ENCODE peak calls at places on chromosomes 7 and 10, in four cellular contexts. One of them, this sample, is unnamed. For H3K9me3, the result is how much of the 10 kb centered on the place peaks cover.

GRCh38 chr10:69864321-69864720 is 62.6 kb downstream of the COL13A1 start:
- DNase-seq in CD8-positive, alpha-beta memory T cell: no peak
- DNase-seq in A549: no peak
- DNase-seq in spleen: no peak
- DNase-seq in this sample: no peak

GRCh38 chr10:43131906-43132305 is 6.3 kb upstream of the CSGALNACT2 start:
- DNase-seq in CD8-positive, alpha-beta memory T cell: no peak
- DNase-seq in spleen: no peak
- DNase-seq in A549: no peak
- DNase-seq in this sample: peak

GRCh38 chr10:116686632-116687031 is 55.7 kb downstream of the HSPA12A start:
- DNase-seq in spleen: no peak
- DNase-seq in CD8-positive, alpha-beta memory T cell: no peak
- DNase-seq in A549: no peak
- DNase-seq in this sample: no peak

GRCh38 chr10:127398140-127398966 is 150.8 kb upstream of the NPS start:
- DNase-seq in A549: no peak
- DNase-seq in spleen: no peak
- DNase-seq in CD8-positive, alpha-beta memory T cell: no peak
- DNase-seq in this sample: no peak

GRCh38 chr7:84848219-84848973 is 338.5 kb downstream of the SEMA3D start:
- DNase-seq in spleen: no peak
- DNase-seq in A549: no peak
- DNase-seq in CD8-positive, alpha-beta memory T cell: no peak
- DNase-seq in this sample: no peak

GRCh38 chr7:121076350-121077164 is 88.0 kb downstream of the CPED1 start:
- DNase-seq in CD8-positive, alpha-beta memory T cell: no peak
- DNase-seq in spleen: no peak
- DNase-seq in A549: no peak
- DNase-seq in this sample: no peak

GRCh38 chr7:116315293-116315692 is 105.0 kb downstream of the TES start:
- DNase-seq in spleen: no peak
- DNase-seq in A549: peak
- DNase-seq in CD8-positive, alpha-beta memory T cell: no peak
- DNase-seq in this sample: no peak

GRCh38 chr10:13787015-13787421 is 200.3 kb downstream of the PRPF18 start:
- DNase-seq in A549: no peak
- DNase-seq in spleen: peak
- DNase-seq in CD8-positive, alpha-beta memory T cell: peak
- DNase-seq in this sample: no peak

GRCh38 chr7:29077181-29077580 is 69.2 kb downstream of the CPVL start:
- DNase-seq in spleen: no peak
- DNase-seq in CD8-positive, alpha-beta memory T cell: no peak
- DNase-seq in A549: no peak
- DNase-seq in this sample: no peak

GRCh38 chr7:46738165-46738564 is 817.1 kb upstream of the IGFBP3 start:
- DNase-seq in spleen: no peak
- DNase-seq in A549: no peak
- DNase-seq in CD8-positive, alpha-beta memory T cell: no peak
- DNase-seq in this sample: no peak

GRCh38 chr10:97393034-97393573 is 8.0 kb downstream of the RRP12 start:
- DNase-seq in CD8-positive, alpha-beta memory T cell: no peak
- DNase-seq in A549: no peak
- DNase-seq in spleen: no peak
- DNase-seq in this sample: no peak

GRCh38 chr7:155431231-155431630 is 26.7 kb upstream of the EN2 start:
- DNase-seq in spleen: peak
- DNase-seq in A549: no peak
- DNase-seq in CD8-positive, alpha-beta memory T cell: no peak
- DNase-seq in this sample: no peak

GRCh38 chr7:141754939-141755338 is 9.0 kb upstream of the TAS2R3 start:
- DNase-seq in A549: no peak
- DNase-seq in CD8-positive, alpha-beta memory T cell: peak
- DNase-seq in spleen: no peak
- DNase-seq in this sample: no peak

GRCh38 chr7:18770154-18770807 is 274.7 kb downstream of the HDAC9 start:
- DNase-seq in spleen: no peak
- DNase-seq in CD8-positive, alpha-beta memory T cell: no peak
- DNase-seq in A549: no peak
- DNase-seq in this sample: no peak

GRCh38 chr10:14749051-14749809 is 25.5 kb downstream of the FAM107B start:
- DNase-seq in A549: no peak
- DNase-seq in CD8-positive, alpha-beta memory T cell: no peak
- DNase-seq in spleen: peak
- DNase-seq in this sample: no peak

GRCh38 chr10:87960230-87960629 is 96.8 kb downstream of the PTEN start:
- DNase-seq in A549: peak
- DNase-seq in spleen: no peak
- DNase-seq in CD8-positive, alpha-beta memory T cell: no peak
- DNase-seq in this sample: no peak

GRCh38 chr10:12431453-12432101 is 82.2 kb downstream of the CAMK1D start:
- DNase-seq in A549: no peak
- DNase-seq in CD8-positive, alpha-beta memory T cell: no peak
- DNase-seq in spleen: peak
- DNase-seq in this sample: no peak

GRCh38 chr7:124879771-124880170 is 49.9 kb downstream of the POT1 start:
- DNase-seq in CD8-positive, alpha-beta memory T cell: no peak
- DNase-seq in spleen: no peak
- DNase-seq in A549: no peak
- DNase-seq in this sample: no peak

GRCh38 chr7:30694218-30694745 is 12.0 kb upstream of the CRHR2 start:
- DNase-seq in A549: no peak
- DNase-seq in CD8-positive, alpha-beta memory T cell: no peak
- DNase-seq in spleen: no peak
- DNase-seq in this sample: no peak

GRCh38 chr7:4080013-4080412 is 602.1 kb upstream of the FOXK1 start:
- DNase-seq in A549: no peak
- DNase-seq in spleen: peak
- DNase-seq in CD8-positive, alpha-beta memory T cell: no peak
- DNase-seq in this sample: peak

GRCh38 chr10:99329238-99329890 is at the start of gene CNNM1:
- DNase-seq in CD8-positive, alpha-beta memory T cell: no peak
- DNase-seq in spleen: peak
- DNase-seq in A549: peak
- DNase-seq in this sample: no peak

GRCh38 chr10:16945566-16945965 is 128.3 kb upstream of the RSU1 start:
- DNase-seq in CD8-positive, alpha-beta memory T cell: no peak
- DNase-seq in spleen: no peak
- DNase-seq in A549: no peak
- DNase-seq in this sample: no peak

GRCh38 chr7:79308176-79308575 is 145.3 kb downstream of the MAGI2 start:
- DNase-seq in CD8-positive, alpha-beta memory T cell: no peak
- DNase-seq in A549: peak
- DNase-seq in spleen: no peak
- DNase-seq in this sample: no peak

GRCh38 chr10:119282446-119282845 is 75.1 kb downstream of the GRK5 start:
- DNase-seq in A549: no peak
- DNase-seq in CD8-positive, alpha-beta memory T cell: no peak
- DNase-seq in spleen: peak
- DNase-seq in this sample: no peak

GRCh38 chr10:118277871-118278270 is 64.3 kb downstream of the FAM204A start:
- DNase-seq in CD8-positive, alpha-beta memory T cell: no peak
- DNase-seq in spleen: no peak
- DNase-seq in A549: no peak
- DNase-seq in this sample: no peak

GRCh38 chr7:2821161-2821841 is 22.8 kb downstream of the GNA12 start:
- DNase-seq in CD8-positive, alpha-beta memory T cell: no peak
- DNase-seq in A549: peak
- DNase-seq in spleen: no peak
- DNase-seq in this sample: no peak

GRCh38 chr10:123156091-123156490 is 1.9 kb downstream of the BUB3 start:
- DNase-seq in A549: no peak
- DNase-seq in spleen: no peak
- DNase-seq in CD8-positive, alpha-beta memory T cell: no peak
- DNase-seq in this sample: no peak

GRCh38 chr7:8442295-8442813 is 8.9 kb downstream of the NXPH1 start:
- DNase-seq in A549: no peak
- DNase-seq in CD8-positive, alpha-beta memory T cell: no peak
- DNase-seq in spleen: peak
- DNase-seq in this sample: no peak

GRCh38 chr7:55590517-55591281 is 18.4 kb upstream of the VOPP1 start:
- DNase-seq in A549: peak
- DNase-seq in CD8-positive, alpha-beta memory T cell: no peak
- DNase-seq in spleen: no peak
- DNase-seq in this sample: no peak

GRCh38 chr10:30455816-30456215 is 21.8 kb downstream of the MAP3K8 start:
- DNase-seq in A549: no peak
- DNase-seq in CD8-positive, alpha-beta memory T cell: peak
- DNase-seq in spleen: peak
- DNase-seq in this sample: no peak

GRCh38 chr10:131398166-131398565 is 86.6 kb upstream of the TCERG1L start:
- DNase-seq in A549: no peak
- DNase-seq in spleen: peak
- DNase-seq in CD8-positive, alpha-beta memory T cell: no peak
- DNase-seq in this sample: no peak

GRCh38 chr10:29895436-29895835 is 163.9 kb downstream of the JCAD start:
- DNase-seq in A549: no peak
- DNase-seq in CD8-positive, alpha-beta memory T cell: no peak
- DNase-seq in spleen: no peak
- DNase-seq in this sample: peak

GRCh38 chr10:5071411-5072198 is 22.6 kb upstream of the AKR1C3 start:
- DNase-seq in A549: peak
- DNase-seq in spleen: no peak
- DNase-seq in CD8-positive, alpha-beta memory T cell: no peak
- DNase-seq in this sample: peak

GRCh38 chr7:151895695-151896485 is 19.0 kb upstream of the PRKAG2 start:
- DNase-seq in spleen: peak
- DNase-seq in CD8-positive, alpha-beta memory T cell: no peak
- DNase-seq in A549: no peak
- DNase-seq in this sample: no peak

GRCh38 chr10:90168244-90168643 is 466.9 kb downstream of the KIF20B start:
- DNase-seq in spleen: no peak
- DNase-seq in CD8-positive, alpha-beta memory T cell: no peak
- DNase-seq in A549: no peak
- DNase-seq in this sample: no peak

GRCh38 chr10:24262929-24263653 is 54.2 kb downstream of the KIAA1217 start:
- DNase-seq in A549: no peak
- DNase-seq in spleen: no peak
- DNase-seq in CD8-positive, alpha-beta memory T cell: no peak
- DNase-seq in this sample: no peak

GRCh38 chr10:48282829-48283228 is 8.3 kb upstream of the FRMPD2 start:
- DNase-seq in CD8-positive, alpha-beta memory T cell: no peak
- DNase-seq in spleen: no peak
- DNase-seq in A549: no peak
- DNase-seq in this sample: no peak

GRCh38 chr7:105677395-105677701 is 96.1 kb upstream of the EFCAB10 start:
- DNase-seq in CD8-positive, alpha-beta memory T cell: no peak
- DNase-seq in A549: no peak
- DNase-seq in spleen: no peak
- DNase-seq in this sample: no peak
- H3K4me3 ChIP-seq in CD8-positive, alpha-beta memory T cell: peak
- H3K4me3 ChIP-seq in A549: no peak
- H3K4me3 ChIP-seq in spleen: peak
- H3K4me3 ChIP-seq in this sample: no peak

GRCh38 chr7:93138576-93138975 is 9.6 kb downstream of the SAMD9L start:
- DNase-seq in CD8-positive, alpha-beta memory T cell: no peak
- DNase-seq in spleen: no peak
- DNase-seq in A549: no peak
- DNase-seq in this sample: no peak

GRCh38 chr7:93142127-93142526 is 6.1 kb downstream of the SAMD9L start:
- DNase-seq in CD8-positive, alpha-beta memory T cell: no peak
- DNase-seq in spleen: no peak
- DNase-seq in A549: no peak
- DNase-seq in this sample: no peak

GRCh38 chr7:93146036-93146435 is 2.1 kb downstream of the SAMD9L start:
- DNase-seq in spleen: no peak
- DNase-seq in A549: no peak
- DNase-seq in CD8-positive, alpha-beta memory T cell: no peak
- DNase-seq in this sample: no peak

GRCh38 chr7:93145324-93145723 is 2.9 kb downstream of the SAMD9L start:
- DNase-seq in spleen: no peak
- DNase-seq in A549: no peak
- DNase-seq in CD8-positive, alpha-beta memory T cell: no peak
- DNase-seq in this sample: no peak

DNA sequence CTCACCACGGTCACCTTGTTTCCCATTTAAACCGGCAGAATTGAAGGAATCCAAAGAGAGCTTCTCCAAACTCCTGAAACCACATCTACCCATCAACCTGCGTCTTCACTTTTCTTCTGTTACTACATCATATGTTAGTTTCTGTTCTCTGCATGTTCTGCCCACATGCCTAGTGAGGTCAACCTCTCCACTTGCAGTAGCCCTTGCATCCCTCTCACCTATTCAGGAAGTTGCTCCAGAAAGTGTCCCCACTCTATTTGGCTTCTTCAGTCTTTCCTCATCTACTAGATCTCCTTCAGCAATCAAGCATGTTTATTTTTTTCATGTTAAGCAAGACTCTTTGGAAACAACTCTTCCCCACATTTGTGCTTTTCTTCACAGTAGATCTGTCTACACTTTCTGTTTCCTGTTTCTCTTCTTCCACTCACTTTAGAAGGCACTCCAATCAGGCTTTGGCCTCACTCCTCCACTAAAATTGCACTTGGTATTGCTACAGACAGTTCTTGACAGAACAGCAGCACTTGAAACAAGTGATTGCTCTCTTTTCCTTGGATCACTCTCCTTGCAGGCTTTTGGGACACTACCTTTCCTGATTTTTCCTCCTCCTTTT is 7.5 kb downstream of the SAMD9L start:
- DNase-seq in CD8-positive, alpha-beta memory T cell: no peak
- DNase-seq in A549: no peak
- DNase-seq in spleen: no peak
- DNase-seq in this sample: no peak
- H3K9me3 ChIP-seq in CD8-positive, alpha-beta memory T cell: under half
- H3K9me3 ChIP-seq in A549: under half
- H3K9me3 ChIP-seq in spleen: under half
- H3K9me3 ChIP-seq in this sample: under half

GRCh38 chr7:35258125-35258890 is 4.4 kb upstream of the TBX20 start:
- DNase-seq in A549: no peak
- DNase-seq in CD8-positive, alpha-beta memory T cell: no peak
- DNase-seq in spleen: no peak
- DNase-seq in this sample: no peak
- H3K4me3 ChIP-seq in A549: no peak
- H3K4me3 ChIP-seq in CD8-positive, alpha-beta memory T cell: no peak
- H3K4me3 ChIP-seq in spleen: peak
- H3K4me3 ChIP-seq in this sample: peak

GRCh38 chr7:158139499-158139898 is 448.1 kb downstream of the PTPRN2 start:
- DNase-seq in spleen: no peak
- DNase-seq in CD8-positive, alpha-beta memory T cell: no peak
- DNase-seq in A549: no peak
- DNase-seq in this sample: no peak
- H3K9me3 ChIP-seq in spleen: under half
- H3K9me3 ChIP-seq in CD8-positive, alpha-beta memory T cell: under half
- H3K9me3 ChIP-seq in A549: under half
- H3K9me3 ChIP-seq in this sample: under half

GRCh38 chr10:128883126-128884060 is 583.6 kb upstream of the MGMT start:
- DNase-seq in spleen: no peak
- DNase-seq in CD8-positive, alpha-beta memory T cell: no peak
- DNase-seq in A549: no peak
- DNase-seq in this sample: no peak
- H3K4me3 ChIP-seq in spleen: no peak
- H3K4me3 ChIP-seq in CD8-positive, alpha-beta memory T cell: no peak
- H3K4me3 ChIP-seq in A549: no peak
- H3K4me3 ChIP-seq in this sample: no peak

This sample was measured in right atrium auricular region.